ENCODE peak calls at places on chromosomes 3 and 15, in eight cellular contexts. I is body of pancreas, S is sigmoid colon, W is adrenal gland, O is stomach, Y is spleen, P is testis, Z is uterus. R is an unnamed sample.

GRCh38 chr3:115580566-115580965 is 42.7 kb upstream of the GAP43 start:
- DNase-seq in O (no peak), Y (no peak), I (no peak), W (no peak), S (no peak), Z (no peak), P (no peak), R (no peak)

GRCh38 chr3:49173116-49173791 is 1.9 kb downstream of the KLHDC8B start:
- DNase-seq in Z (peak; percentile 59), P (peak; percentile 59), O (peak; percentile 27), W (peak; percentile 86), S (peak; percentile 75), Y (no peak), I (no peak), R (peak; percentile 52)

GRCh38 chr3:126083511-126083912 is 412 bp downstream of the SLC41A3 start:
- DNase-seq in Y (peak; percentile 91), S (no peak), P (peak; percentile 58), O (peak; percentile 49), Z (peak; percentile 46), W (peak; percentile 66), I (peak; percentile 51), R (peak; percentile 72)

GRCh38 chr3:129984124-129984523 is 9.6 kb downstream of the TRH start:
- DNase-seq in I (no peak), S (no peak), W (no peak), O (no peak), P (no peak), Y (no peak), Z (no peak), R (no peak)

GRCh38 chr3:5054098-5054497 is 68.0 kb upstream of the ARL8B start:
- DNase-seq in Y (no peak), I (no peak), S (peak; percentile 58), W (no peak), Z (no peak), P (no peak), O (no peak), R (no peak)

GRCh38 chr3:24137958-24138875 is 193.1 kb downstream of the NR1D2 start:
- DNase-seq in W (peak; percentile 19), Z (no peak), I (peak; percentile 59), P (no peak), S (no peak), Y (no peak), O (peak; percentile 69), R (no peak)

GRCh38 chr3:65901236-65901635 is 137.5 kb downstream of the MAGI1 start:
- DNase-seq in I (no peak), P (no peak), Z (no peak), Y (no peak), W (no peak), O (no peak), S (no peak), R (no peak)

GRCh38 chr3:39141211-39141995 is 12.0 kb downstream of the CSRNP1 start:
- DNase-seq in Z (peak; percentile 55), S (peak; percentile 72), I (peak; percentile 88), Y (peak; percentile 89), O (peak; percentile 91), P (no peak), W (peak; percentile 72), R (peak; percentile 76)

GRCh38 chr3:129015388-129016105 is 14.4 kb downstream of the EFCC1 start:
- DNase-seq in Y (peak; percentile 91), Z (peak; percentile 63), P (no peak), O (no peak), I (no peak), W (peak; percentile 74), S (no peak), R (peak; percentile 75)

GRCh38 chr3:8739757-8740508 is 6.3 kb downstream of the CAV3 start:
- DNase-seq in Y (no peak), P (no peak), O (no peak), W (no peak), Z (no peak), I (no peak), S (no peak), R (no peak)

GRCh38 chr3:101857279-101857678 is 8.0 kb downstream of the NFKBIZ start:
- DNase-seq in W (no peak), S (no peak), Z (no peak), Y (no peak), P (no peak), O (no peak), I (no peak), R (no peak)
- TF ChIP-seq POLR2A in W (no peak), S (no peak), Z (no peak), Y (no peak), P (no peak), O (no peak), I (no peak), R (no peak)

DNA sequence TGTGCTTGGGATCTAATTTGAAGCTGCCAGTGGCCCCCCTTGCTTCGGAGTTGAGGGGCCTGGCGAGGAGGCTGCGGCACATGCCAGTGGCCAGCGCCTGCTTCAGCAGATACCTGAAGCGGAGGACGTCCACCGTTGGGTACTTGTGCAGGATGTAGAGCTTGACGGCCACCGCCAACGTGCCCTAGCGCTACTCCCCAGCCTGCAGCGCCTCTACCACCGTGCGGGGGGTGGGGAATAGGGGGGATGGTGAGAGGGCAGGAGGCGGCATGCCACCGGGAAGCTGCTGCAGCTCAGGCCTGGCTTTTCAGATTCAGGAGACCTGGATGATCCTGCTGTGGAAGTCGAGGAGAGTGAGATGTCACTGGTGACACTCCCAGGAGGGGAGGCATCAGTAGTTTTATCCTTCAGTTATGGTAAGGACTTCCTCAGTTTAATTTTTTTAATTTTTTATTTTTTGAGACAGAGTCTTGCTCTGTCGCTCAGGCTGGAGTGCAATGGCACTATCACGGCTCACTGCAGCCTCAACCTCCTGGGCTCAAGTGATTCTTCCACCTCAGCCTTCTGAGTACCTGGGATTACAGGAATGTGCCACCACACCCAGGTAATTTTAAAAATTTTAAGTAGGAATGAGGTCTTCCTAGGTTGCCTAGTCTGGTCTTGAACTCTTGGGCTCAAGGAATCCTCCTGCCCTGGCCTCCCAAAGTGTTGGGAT is 150.6 kb upstream of the FRMD4B start:
- DNase-seq in P (no peak), O (no peak), W (no peak), I (no peak), S (no peak), Z (no peak), Y (no peak), R (no peak)
- H3K27me3 ChIP-seq in P (no peaks in the 10 kb centered on the region), O (peaks cover 9% of the 10 kb centered on the region), W (peaks cover 4% of the 10 kb centered on the region), I (no peaks in the 10 kb centered on the region), S (peaks cover 14% of the 10 kb centered on the region), Z (no peaks in the 10 kb centered on the region), Y (no peaks in the 10 kb centered on the region), R (no peaks in the 10 kb centered on the region)

GRCh38 chr3:37863949-37864822 is 2.5 kb downstream of the CTDSPL start:
- DNase-seq in S (no peak), I (no peak), Z (no peak), W (no peak), O (no peak), Y (peak; percentile 55), P (no peak), R (no peak)

GRCh38 chr3:37862219-37862711 is 585 bp downstream of the CTDSPL start:
- DNase-seq in Y (peak; percentile 83), O (peak; percentile 51), P (peak; percentile 56), S (peak; percentile 75), Z (peak; percentile 55), W (peak; percentile 56), I (peak; percentile 27), R (peak; percentile 67)

GRCh38 chr3:37863552-37863865 is 1.8 kb downstream of the CTDSPL start:
- DNase-seq in I (no peak), S (no peak), Y (peak; percentile 56), O (no peak), P (no peak), W (no peak), Z (no peak), R (no peak)

GRCh38 chr3:37861540-37862051 is at the start of gene CTDSPL:
- DNase-seq in I (peak; percentile 37), O (peak; percentile 62), Y (peak; percentile 85), P (peak; percentile 30), W (no peak), S (peak; percentile 68), Z (peak; percentile 38), R (peak; percentile 70)

DNA sequence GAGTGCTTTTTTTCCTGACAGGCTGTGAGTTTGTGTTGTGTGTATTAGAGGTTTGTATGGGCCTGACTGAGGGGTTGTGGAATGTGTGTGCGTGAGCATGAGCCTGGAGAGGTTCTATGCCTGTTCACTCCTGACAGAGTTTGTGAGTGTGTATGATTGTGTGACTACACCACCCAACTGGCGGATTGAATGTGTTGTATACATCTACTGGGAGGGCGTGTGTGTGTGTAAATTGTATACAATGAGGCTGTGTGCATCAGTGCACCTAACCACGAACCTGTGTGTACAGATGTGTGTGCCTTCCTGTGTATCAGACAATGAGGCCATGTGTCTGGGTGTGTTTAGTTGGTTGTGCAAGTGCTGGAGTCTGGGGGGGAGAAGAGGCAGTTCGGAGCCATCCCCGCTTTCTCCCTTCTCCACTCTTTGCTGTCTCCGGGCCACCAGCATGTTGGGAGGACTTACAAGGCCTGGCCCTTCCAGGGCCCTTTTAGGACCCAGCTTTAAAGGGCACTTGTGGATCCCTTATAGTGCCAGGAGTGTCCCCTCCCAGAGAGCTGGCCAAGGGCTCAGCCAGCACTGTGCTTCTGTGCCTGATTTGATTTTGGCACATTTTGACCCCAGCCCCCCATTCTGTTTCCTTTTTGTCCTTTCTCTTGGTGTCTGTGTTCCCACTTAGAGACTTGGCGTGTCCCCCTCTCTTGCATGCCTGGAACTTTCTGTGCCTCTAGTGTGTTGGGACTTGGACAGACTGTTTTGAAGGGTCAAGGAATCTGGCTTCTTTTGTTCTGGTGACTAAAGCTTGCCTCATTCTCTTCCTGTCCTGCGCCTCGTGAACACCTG is 1.3 kb downstream of the CTDSPL start:
- DNase-seq in S (peak; percentile 78), I (no peak), Z (peak; percentile 41), O (no peak), W (no peak), P (peak; percentile 65), Y (peak; percentile 58), R (no peak)
- TF ChIP-seq POLR2A in S (peak; percentile 30), I (no peak), Z (no peak), O (no peak), W (no peak), P (no peak), Y (no peak), R (no peak)

GRCh38 chr15:62291262-62291661 is 126.2 kb upstream of the C2CD4B start:
- DNase-seq in Y (no peak), O (no peak), P (no peak), S (no peak), Z (no peak), I (no peak), W (no peak), R (no peak)

GRCh38 chr15:62288361-62289017 is 123.4 kb upstream of the C2CD4B start:
- DNase-seq in Y (no peak), P (no peak), O (no peak), S (no peak), Z (no peak), I (no peak), W (no peak), R (no peak)

DNA sequence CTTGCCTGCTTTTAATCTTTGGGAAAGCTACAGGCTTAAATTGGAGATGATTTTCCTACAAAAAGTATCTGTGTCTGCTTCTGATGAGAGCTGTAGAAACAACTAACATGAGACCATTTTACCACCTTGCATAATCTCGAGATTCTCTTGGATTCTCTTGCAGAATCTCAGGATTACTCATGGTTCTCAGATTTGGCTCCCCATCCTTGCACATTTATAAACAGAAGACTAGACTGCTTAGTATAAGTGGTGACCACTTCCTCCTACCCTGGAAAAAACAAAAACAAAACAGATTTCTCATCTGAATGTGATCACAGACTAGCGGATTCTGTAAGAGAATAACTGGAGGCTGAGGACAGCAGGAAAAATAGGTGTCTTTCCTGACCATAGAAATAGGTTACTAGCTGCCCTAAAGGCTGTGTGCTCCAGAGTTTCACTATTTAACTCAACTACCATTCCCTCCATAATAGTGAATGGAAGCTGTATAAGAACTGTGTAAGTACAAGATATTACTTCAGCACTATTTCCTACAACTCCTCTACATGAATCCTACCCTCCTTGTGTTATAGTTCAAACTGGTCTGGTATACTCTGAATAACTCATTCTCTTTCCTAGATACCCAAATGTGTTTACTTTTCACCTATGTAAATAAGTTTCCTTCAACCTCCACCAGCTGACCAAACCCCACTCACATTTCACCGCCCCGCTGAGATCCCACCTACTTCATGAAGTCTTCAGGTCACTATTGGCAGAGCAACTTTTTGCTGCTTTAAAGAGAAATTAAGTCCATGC is 122.2 kb upstream of the C2CD4B start:
- DNase-seq in W (no peak), P (no peak), Z (no peak), S (no peak), O (no peak), I (no peak), Y (no peak), R (no peak)
- H3K27me3 ChIP-seq in W (peaks cover 7% of the 10 kb centered on the region), P (no peaks in the 10 kb centered on the region), Z (no peaks in the 10 kb centered on the region), S (peaks cover 4% of the 10 kb centered on the region), O (no peaks in the 10 kb centered on the region), I (no peaks in the 10 kb centered on the region), Y (no peaks in the 10 kb centered on the region), R (no peaks in the 10 kb centered on the region)

R was measured in right lobe of liver.